ENCODE peak calls at places on chromosomes 12 and 14, in four cellular contexts. L is HepG2, N is GM12878, V is K562. U is an unnamed sample.

GRCh38 chr14:96273629-96274028 is 17.6 kb downstream of the BDKRB1 start:
- DNase-seq in N (no peak), V (no peak), L (no peak), U (no peak)

GRCh38 chr12:92745874-92746553 is 43.2 kb downstream of the PLEKHG7 start:
- DNase-seq in L (no peak), N (no peak), V (no peak), U (no peak)

GRCh38 chr14:55136868-55137785 is 8.1 kb downstream of the LGALS3 start:
- DNase-seq in L (no peak), N (no peak), V (peak), U (no peak)

GRCh38 chr12:52645120-52645761 is 6.8 kb downstream of the KRT2 start:
- DNase-seq in V (peak), N (no peak), L (no peak), U (no peak)

GRCh38 chr14:69312608-69313007 is 52.6 kb downstream of the GALNT16 start:
- DNase-seq in N (no peak), V (no peak), L (no peak), U (no peak)

GRCh38 chr14:77203611-77204456 is 22.2 kb downstream of the TMEM63C start:
- DNase-seq in N (no peak), V (no peak), L (no peak), U (no peak)

GRCh38 chr14:68458840-68459469 is 333.9 kb downstream of the ZFP36L1 start:
- DNase-seq in L (peak), V (no peak), N (no peak), U (no peak)

GRCh38 chr14:94180655-94181271 is 6.6 kb downstream of the PPP4R4 start:
- DNase-seq in V (peak), L (peak), N (peak), U (peak)

GRCh38 chr12:7376196-7376595 is 67.8 kb downstream of the CD163L1 start:
- DNase-seq in V (no peak), L (no peak), N (no peak), U (no peak)

GRCh38 chr14:34180428-34180827 is 229.6 kb upstream of the EGLN3 start:
- DNase-seq in L (peak), N (no peak), V (no peak), U (no peak)

GRCh38 chr12:6104027-6104426 is 20.4 kb downstream of the VWF start:
- DNase-seq in N (no peak), L (no peak), V (no peak), U (no peak)

GRCh38 chr14:68665116-68665515 is 127.8 kb downstream of the ZFP36L1 start:
- DNase-seq in V (no peak), L (no peak), N (no peak), U (no peak)

GRCh38 chr12:19234171-19234704 is 104.7 kb downstream of the PLEKHA5 start:
- DNase-seq in V (no peak), N (no peak), L (no peak), U (peak)

GRCh38 chr12:45051490-45052105 is 699 bp upstream of the DBX2 start:
- DNase-seq in L (no peak), N (no peak), V (no peak), U (peak)

GRCh38 chr12:128871516-128871892 is 18.2 kb downstream of the GLT1D1 start:
- DNase-seq in L (peak), N (no peak), V (no peak), U (no peak)

GRCh38 chr14:73739174-73739898 is 25.2 kb upstream of the PNMA1 start:
- DNase-seq in N (no peak), V (no peak), L (no peak), U (no peak)

GRCh38 chr12:51683763-51684357 is 92.8 kb downstream of the SCN8A start:
- DNase-seq in V (no peak), L (no peak), N (no peak), U (no peak)

GRCh38 chr14:99586054-99586760 is 17.8 kb downstream of the CCDC85C start:
- DNase-seq in N (no peak), V (no peak), L (no peak), U (no peak)

GRCh38 chr14:102927346-102927877 is 4.9 kb downstream of the AMN start:
- DNase-seq in V (no peak), L (no peak), N (no peak), U (no peak)

GRCh38 chr14:105563347-105563737 is 37.0 kb downstream of the TMEM121 start:
- DNase-seq in N (no peak), L (no peak), V (no peak), U (no peak)

GRCh38 chr14:91138511-91139359 is 24.9 kb downstream of the DGLUCY start:
- DNase-seq in V (peak), L (peak), N (no peak), U (peak)

GRCh38 chr14:61335876-61336275 is 14.5 kb downstream of the PRKCH start:
- DNase-seq in V (no peak), N (no peak), L (no peak), U (no peak)

GRCh38 chr12:24822121-24822899 is 126.6 kb downstream of the BCAT1 start:
- DNase-seq in N (peak), V (no peak), L (no peak), U (no peak)

GRCh38 chr12:109928058-109928656 is 28.1 kb downstream of the TCHP start:
- DNase-seq in L (no peak), V (no peak), N (no peak), U (no peak)

GRCh38 chr12:5809586-5809985 is 135.5 kb downstream of the ANO2 start:
- DNase-seq in V (no peak), L (no peak), N (no peak), U (no peak)

GRCh38 chr12:50599366-50600095 is 94.7 kb downstream of the DIP2B start:
- DNase-seq in L (no peak), N (no peak), V (no peak), U (no peak)

GRCh38 chr12:29160230-29160629 is 11.2 kb downstream of the FAR2 start:
- DNase-seq in V (no peak), N (no peak), L (no peak), U (no peak)

GRCh38 chr14:95143813-95144620 is 13.3 kb downstream of the DICER1 start:
- DNase-seq in V (no peak), L (no peak), N (no peak), U (no peak)

GRCh38 chr12:89980236-89980635 is 271.6 kb upstream of the ATP2B1 start:
- DNase-seq in V (no peak), L (no peak), N (no peak), U (no peak)

GRCh38 chr14:100875126-100875525 is 28.4 kb downstream of the RTL1 start:
- DNase-seq in N (no peak), L (no peak), V (no peak), U (no peak)

GRCh38 chr12:130423136-130423535 is 85.4 kb downstream of the PIWIL1 start:
- DNase-seq in V (no peak), N (no peak), L (no peak), U (no peak)

GRCh38 chr14:33085799-33086198 is 147.1 kb downstream of the NPAS3 start:
- DNase-seq in N (no peak), V (no peak), L (no peak), U (no peak)

DNA sequence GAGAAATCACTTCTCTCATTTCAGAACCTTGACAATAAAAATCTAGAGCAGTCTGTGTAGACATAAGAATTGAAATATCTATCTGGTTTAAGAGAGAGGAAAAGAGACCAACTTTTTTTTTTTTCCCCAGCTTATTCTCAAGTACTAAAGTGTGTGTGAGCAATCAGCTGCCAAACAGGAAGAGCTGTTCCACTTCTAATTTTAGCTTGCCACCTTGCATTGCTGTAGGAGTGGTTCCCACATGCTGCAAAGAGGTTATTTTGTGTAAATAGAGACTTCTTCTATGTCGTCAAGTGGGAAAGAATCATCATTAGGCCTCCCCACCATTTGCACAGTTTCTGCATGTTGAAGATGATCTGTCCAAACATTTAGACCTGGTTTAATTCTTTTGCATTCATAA is 142.6 kb downstream of the NPAS3 start:
- DNase-seq in V (no peak), L (no peak), N (no peak), U (no peak)
- TF ChIP-seq TARDBP in V (no peak), L (no peak), N (no peak), U (no peak)

GRCh38 chr14:49727171-49727570 is 34.3 kb downstream of the KLHDC1 start:
- DNase-seq in N (no peak), L (peak), V (no peak), U (no peak)

GRCh38 chr14:49732896-49733295 is 35.1 kb upstream of the KLHDC2 start:
- DNase-seq in L (no peak), N (no peak), V (no peak), U (no peak)
- TF ChIP-seq TARDBP in L (no peak), N (no peak), V (no peak), U (no peak)

DNA sequence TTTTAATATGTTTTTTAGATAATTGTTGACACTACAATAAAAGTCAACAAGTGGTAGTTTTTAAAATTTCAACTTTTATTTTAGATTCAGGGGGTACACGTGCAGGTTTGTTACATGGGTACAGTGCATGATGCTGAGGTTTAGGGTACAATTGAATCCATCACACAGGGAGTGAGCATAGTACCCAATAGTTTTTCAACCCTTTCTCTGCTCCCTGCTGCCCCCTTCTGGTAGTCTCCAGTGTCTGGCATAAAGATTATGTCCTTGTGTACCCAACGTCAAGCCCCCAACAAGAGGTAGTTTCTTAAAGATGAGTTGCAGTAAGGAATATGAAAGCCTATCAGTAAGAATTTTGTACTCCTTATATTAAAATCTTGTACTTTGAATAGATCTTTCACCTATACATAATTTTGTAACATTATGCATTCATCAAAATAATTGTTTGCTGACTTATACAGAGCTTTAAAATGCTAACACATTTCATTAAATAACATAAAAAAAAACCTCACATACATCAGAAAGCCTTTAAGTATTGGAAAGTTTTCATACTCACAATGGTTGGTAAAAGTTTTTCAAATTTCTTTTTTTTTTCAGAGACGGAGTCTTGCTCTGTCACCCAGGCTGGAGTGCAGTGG is 5.4 kb upstream of the RALGAPA1 start:
- DNase-seq in N (no peak), L (peak), V (peak), U (peak)
- TF ChIP-seq TARDBP in N (no peak), L (no peak), V (no peak), U (no peak)

DNA sequence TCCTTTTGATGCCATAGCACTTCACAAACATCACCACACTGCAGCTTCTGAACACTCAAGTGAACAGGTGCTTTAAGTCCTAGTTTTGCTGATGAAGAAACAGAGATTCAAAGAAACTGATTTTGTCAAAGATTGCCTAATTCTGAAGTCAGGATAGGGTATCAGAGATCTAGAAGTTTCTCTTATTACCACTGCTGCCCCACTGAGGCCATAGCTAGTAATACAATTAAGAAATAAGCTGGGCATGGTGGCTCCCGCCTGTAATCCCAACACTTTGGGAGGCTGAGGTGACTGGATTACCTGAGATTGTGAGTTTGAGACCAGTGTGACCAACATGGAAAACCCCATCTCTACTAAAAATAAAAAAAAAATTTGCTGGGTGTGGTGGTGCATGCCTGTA is 458.3 kb upstream of the SEL1L start:
- DNase-seq in V (no peak), N (no peak), L (no peak), U (no peak)
- TF ChIP-seq TARDBP in V (no peak), N (no peak), L (no peak), U (no peak)

DNA sequence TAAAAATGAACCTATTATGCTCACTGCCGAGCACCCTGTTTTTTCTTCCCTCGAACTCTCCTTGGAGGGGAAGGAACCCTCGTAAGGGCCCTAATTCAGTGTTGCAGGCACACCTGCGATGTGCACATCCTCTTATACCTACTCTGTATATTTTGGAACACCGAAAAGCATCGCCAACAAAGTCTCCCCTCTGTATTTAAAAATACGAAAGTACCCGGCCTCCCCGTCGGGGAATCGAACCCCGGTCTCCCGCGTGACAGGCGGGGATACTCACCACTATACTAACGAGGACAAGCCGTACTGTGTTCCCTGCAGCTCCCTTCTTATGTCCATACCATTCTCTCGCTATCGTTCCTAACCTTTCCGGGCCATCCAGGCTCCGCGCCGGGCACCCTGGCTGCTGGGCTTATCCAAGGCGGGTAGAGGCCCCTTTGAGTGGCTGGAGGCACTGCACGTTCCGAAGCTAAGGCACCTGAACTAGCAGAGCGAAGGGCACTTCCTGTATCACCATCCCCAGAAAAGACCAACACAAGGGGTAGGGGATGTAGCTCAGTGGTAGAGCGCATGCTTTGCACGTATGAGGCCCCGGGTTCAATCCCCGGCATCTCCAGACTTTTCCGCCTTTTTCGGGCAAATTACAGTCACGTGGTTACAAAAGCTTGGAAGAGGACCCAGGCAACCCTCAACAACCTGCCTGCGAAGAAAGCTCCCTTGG is 25.1 kb upstream of the UBC start:
- DNase-seq in V (peak), L (peak), N (peak), U (peak)
- TF ChIP-seq TARDBP in V (peak), L (peak), N (peak), U (no peak)